ENCODE peak calls at places on chromosomes 16 and 17, in eight cellular contexts. One of them, this sample, is unnamed.

GRCh38 chr16:25108054-25108453 is 3.5 kb upstream of the LCMT1 start:
- DNase-seq in GM12878: no peak
- DNase-seq in Ammon's horn: no peak
- DNase-seq in astrocyte of the hippocampus: peak; percentile 5
- DNase-seq in stimulated activated CD4-positive, alpha-beta T cell treated with anti-CD3 and anti-CD28 coated beads, Interleukin-2, amount 100 ng/mL, for 48 hours: no peak
- DNase-seq in NCI-H2171 treated with DMSO at 0.1 percent for 48 hours: no peak
- DNase-seq in dermis blood vessel endothelial cell: no peak
- DNase-seq in nephron progenitor cell: no peak
- DNase-seq in this sample: no peak

GRCh38 chr17:7262192-7263070 is at the start of gene CLDN7:
- DNase-seq in GM12878: no peak
- DNase-seq in Ammon's horn: no peak
- DNase-seq in astrocyte of the hippocampus: no peak
- DNase-seq in stimulated activated CD4-positive, alpha-beta T cell treated with anti-CD3 and anti-CD28 coated beads, Interleukin-2, amount 100 ng/mL, for 48 hours: no peak
- DNase-seq in NCI-H2171 treated with DMSO at 0.1 percent for 48 hours: peak; percentile 73
- DNase-seq in dermis blood vessel endothelial cell: no peak
- DNase-seq in nephron progenitor cell: peak; percentile 22
- DNase-seq in this sample: no peak

GRCh38 chr17:76659928-76660614 is 16.5 kb upstream of the ST6GALNAC1 start:
- DNase-seq in GM12878: no peak
- DNase-seq in Ammon's horn: no peak
- DNase-seq in astrocyte of the hippocampus: no peak
- DNase-seq in stimulated activated CD4-positive, alpha-beta T cell treated with anti-CD3 and anti-CD28 coated beads, Interleukin-2, amount 100 ng/mL, for 48 hours: no peak
- DNase-seq in NCI-H2171 treated with DMSO at 0.1 percent for 48 hours: peak; percentile 79
- DNase-seq in dermis blood vessel endothelial cell: peak; percentile 23
- DNase-seq in nephron progenitor cell: peak; percentile 74
- DNase-seq in this sample: peak; percentile 8

GRCh38 chr16:68128577-68129305 is 43.6 kb downstream of the NFATC3 start:
- DNase-seq in GM12878: no peak
- DNase-seq in Ammon's horn: no peak
- DNase-seq in astrocyte of the hippocampus: peak; percentile 74
- DNase-seq in stimulated activated CD4-positive, alpha-beta T cell treated with anti-CD3 and anti-CD28 coated beads, Interleukin-2, amount 100 ng/mL, for 48 hours: no peak
- DNase-seq in NCI-H2171 treated with DMSO at 0.1 percent for 48 hours: no peak
- DNase-seq in dermis blood vessel endothelial cell: peak; percentile 6
- DNase-seq in nephron progenitor cell: no peak
- DNase-seq in this sample: no peak

GRCh38 chr17:44385287-44386181 is 3.9 kb downstream of the ITGA2B start:
- DNase-seq in GM12878: no peak
- DNase-seq in Ammon's horn: peak; percentile 71
- DNase-seq in astrocyte of the hippocampus: peak; percentile 83
- DNase-seq in stimulated activated CD4-positive, alpha-beta T cell treated with anti-CD3 and anti-CD28 coated beads, Interleukin-2, amount 100 ng/mL, for 48 hours: peak; percentile 87
- DNase-seq in NCI-H2171 treated with DMSO at 0.1 percent for 48 hours: peak; percentile 88
- DNase-seq in dermis blood vessel endothelial cell: peak; percentile 59
- DNase-seq in nephron progenitor cell: peak; percentile 96
- DNase-seq in this sample: peak; percentile 56

GRCh38 chr17:69314246-69315030 is 12.5 kb downstream of the ABCA5 start:
- DNase-seq in GM12878: no peak
- DNase-seq in Ammon's horn: peak; percentile 23
- DNase-seq in astrocyte of the hippocampus: peak; percentile 6
- DNase-seq in stimulated activated CD4-positive, alpha-beta T cell treated with anti-CD3 and anti-CD28 coated beads, Interleukin-2, amount 100 ng/mL, for 48 hours: no peak
- DNase-seq in NCI-H2171 treated with DMSO at 0.1 percent for 48 hours: peak; percentile 89
- DNase-seq in dermis blood vessel endothelial cell: peak; percentile 5
- DNase-seq in nephron progenitor cell: no peak
- DNase-seq in this sample: no peak

GRCh38 chr16:4360538-4361021 is 9.5 kb upstream of the PAM16 start:
- DNase-seq in GM12878: no peak
- DNase-seq in Ammon's horn: no peak
- DNase-seq in astrocyte of the hippocampus: no peak
- DNase-seq in stimulated activated CD4-positive, alpha-beta T cell treated with anti-CD3 and anti-CD28 coated beads, Interleukin-2, amount 100 ng/mL, for 48 hours: no peak
- DNase-seq in NCI-H2171 treated with DMSO at 0.1 percent for 48 hours: no peak
- DNase-seq in dermis blood vessel endothelial cell: no peak
- DNase-seq in nephron progenitor cell: peak; percentile 67
- DNase-seq in this sample: no peak

GRCh38 chr16:70582280-70582978 is 58.8 kb downstream of the SF3B3 start:
- DNase-seq in GM12878: no peak
- DNase-seq in Ammon's horn: no peak
- DNase-seq in astrocyte of the hippocampus: no peak
- DNase-seq in stimulated activated CD4-positive, alpha-beta T cell treated with anti-CD3 and anti-CD28 coated beads, Interleukin-2, amount 100 ng/mL, for 48 hours: no peak
- DNase-seq in NCI-H2171 treated with DMSO at 0.1 percent for 48 hours: no peak
- DNase-seq in dermis blood vessel endothelial cell: peak; percentile 42
- DNase-seq in nephron progenitor cell: no peak
- DNase-seq in this sample: peak; percentile 38

GRCh38 chr16:22381392-22381791 is 7.0 kb upstream of the CDR2 start:
- DNase-seq in GM12878: no peak
- DNase-seq in Ammon's horn: no peak
- DNase-seq in astrocyte of the hippocampus: no peak
- DNase-seq in stimulated activated CD4-positive, alpha-beta T cell treated with anti-CD3 and anti-CD28 coated beads, Interleukin-2, amount 100 ng/mL, for 48 hours: no peak
- DNase-seq in NCI-H2171 treated with DMSO at 0.1 percent for 48 hours: no peak
- DNase-seq in dermis blood vessel endothelial cell: no peak
- DNase-seq in nephron progenitor cell: no peak
- DNase-seq in this sample: no peak

GRCh38 chr17:76700627-76701470 is 9.9 kb downstream of the MXRA7 start:
- DNase-seq in GM12878: no peak
- DNase-seq in Ammon's horn: no peak
- DNase-seq in astrocyte of the hippocampus: peak; percentile 80
- DNase-seq in stimulated activated CD4-positive, alpha-beta T cell treated with anti-CD3 and anti-CD28 coated beads, Interleukin-2, amount 100 ng/mL, for 48 hours: no peak
- DNase-seq in NCI-H2171 treated with DMSO at 0.1 percent for 48 hours: peak; percentile 92
- DNase-seq in dermis blood vessel endothelial cell: peak; percentile 86
- DNase-seq in nephron progenitor cell: peak; percentile 49
- DNase-seq in this sample: peak; percentile 83

GRCh38 chr17:1733759-1734158 is 8.9 kb upstream of the SERPINF2 start:
- DNase-seq in GM12878: no peak
- DNase-seq in Ammon's horn: no peak
- DNase-seq in astrocyte of the hippocampus: no peak
- DNase-seq in stimulated activated CD4-positive, alpha-beta T cell treated with anti-CD3 and anti-CD28 coated beads, Interleukin-2, amount 100 ng/mL, for 48 hours: no peak
- DNase-seq in NCI-H2171 treated with DMSO at 0.1 percent for 48 hours: no peak
- DNase-seq in dermis blood vessel endothelial cell: no peak
- DNase-seq in nephron progenitor cell: no peak
- DNase-seq in this sample: no peak

GRCh38 chr17:17303847-17304490 is 796 bp downstream of the NT5M start:
- DNase-seq in GM12878: no peak
- DNase-seq in Ammon's horn: no peak
- DNase-seq in astrocyte of the hippocampus: no peak
- DNase-seq in stimulated activated CD4-positive, alpha-beta T cell treated with anti-CD3 and anti-CD28 coated beads, Interleukin-2, amount 100 ng/mL, for 48 hours: no peak
- DNase-seq in NCI-H2171 treated with DMSO at 0.1 percent for 48 hours: no peak
- DNase-seq in dermis blood vessel endothelial cell: no peak
- DNase-seq in nephron progenitor cell: no peak
- DNase-seq in this sample: no peak

GRCh38 chr16:66926171-66926570 is 836 bp upstream of the RRAD start:
- DNase-seq in GM12878: no peak
- DNase-seq in Ammon's horn: peak; percentile 55
- DNase-seq in astrocyte of the hippocampus: peak; percentile 53
- DNase-seq in stimulated activated CD4-positive, alpha-beta T cell treated with anti-CD3 and anti-CD28 coated beads, Interleukin-2, amount 100 ng/mL, for 48 hours: no peak
- DNase-seq in NCI-H2171 treated with DMSO at 0.1 percent for 48 hours: no peak
- DNase-seq in dermis blood vessel endothelial cell: no peak
- DNase-seq in nephron progenitor cell: no peak
- DNase-seq in this sample: no peak

GRCh38 chr17:57939797-57940196 is 15.4 kb downstream of the CUEDC1 start:
- DNase-seq in GM12878: peak; percentile 75
- DNase-seq in Ammon's horn: no peak
- DNase-seq in astrocyte of the hippocampus: no peak
- DNase-seq in stimulated activated CD4-positive, alpha-beta T cell treated with anti-CD3 and anti-CD28 coated beads, Interleukin-2, amount 100 ng/mL, for 48 hours: no peak
- DNase-seq in NCI-H2171 treated with DMSO at 0.1 percent for 48 hours: peak; percentile 98
- DNase-seq in dermis blood vessel endothelial cell: no peak
- DNase-seq in nephron progenitor cell: no peak
- DNase-seq in this sample: no peak

GRCh38 chr17:47884905-47885735 is 10.9 kb upstream of the SP2 start:
- DNase-seq in GM12878: no peak
- DNase-seq in Ammon's horn: no peak
- DNase-seq in astrocyte of the hippocampus: no peak
- DNase-seq in stimulated activated CD4-positive, alpha-beta T cell treated with anti-CD3 and anti-CD28 coated beads, Interleukin-2, amount 100 ng/mL, for 48 hours: no peak
- DNase-seq in NCI-H2171 treated with DMSO at 0.1 percent for 48 hours: no peak
- DNase-seq in dermis blood vessel endothelial cell: no peak
- DNase-seq in nephron progenitor cell: no peak
- DNase-seq in this sample: no peak

GRCh38 chr17:42720996-42721583 is 23.8 kb downstream of the EZH1 start:
- DNase-seq in GM12878: no peak
- DNase-seq in Ammon's horn: peak; percentile 85
- DNase-seq in astrocyte of the hippocampus: peak; percentile 79
- DNase-seq in stimulated activated CD4-positive, alpha-beta T cell treated with anti-CD3 and anti-CD28 coated beads, Interleukin-2, amount 100 ng/mL, for 48 hours: no peak
- DNase-seq in NCI-H2171 treated with DMSO at 0.1 percent for 48 hours: peak; percentile 58
- DNase-seq in dermis blood vessel endothelial cell: peak; percentile 88
- DNase-seq in nephron progenitor cell: peak; percentile 21
- DNase-seq in this sample: peak; percentile 83

This sample was measured in lung microvascular endothelial cell.